ENCODE peak calls at places on chromosomes 4 and X, in eight cellular contexts. V is neural progenitor cell, K is fibroblast of the aortic adventitia, B is GM12865, C is germinal center, A is T-cell, I is fibroblast of villous mesenchyme, S is sciatic nerve. J is an unnamed sample.

GRCh38 chr4:110137819-110138218 is 60.6 kb downstream of the ELOVL6 start:
- DNase-seq in V (no peak), B (no peak), C (no peak), K (no peak), A (no peak), I (no peak), S (no peak), J (no peak)

GRCh38 chr4:6710282-6710681 is 617 bp upstream of the MRFAP1L1 start:
- DNase-seq in A (no peak), C (no peak), B (no peak), S (no peak), V (peak), K (no peak), I (no peak), J (no peak)

GRCh38 chr4:86356425-86356824 is 3.4 kb downstream of the MAPK10 start:
- DNase-seq in V (no peak), C (no peak), A (no peak), S (no peak), I (no peak), K (no peak), B (peak), J (no peak)

GRCh38 chr4:152372444-152372843 is 163.4 kb downstream of the FBXW7 start:
- DNase-seq in K (no peak), A (no peak), S (no peak), B (no peak), I (no peak), C (no peak), V (no peak), J (no peak)

GRCh38 chr4:5980436-5981155 is 37.6 kb downstream of the C4orf50 start:
- DNase-seq in A (no peak), S (no peak), I (no peak), V (no peak), C (no peak), B (no peak), K (no peak), J (peak)

GRCh38 chrX:13008189-13008533 is 33.3 kb downstream of the TMSB4X start:
- DNase-seq in B (peak), C (peak), S (no peak), A (no peak), I (peak), K (no peak), V (no peak), J (no peak)

GRCh38 chrX:139158256-139158655 is 372.3 kb upstream of the F9 start:
- DNase-seq in K (no peak), C (no peak), A (no peak), I (no peak), S (no peak), B (no peak), V (peak), J (no peak)

GRCh38 chrX:154123241-154124219 is 20.5 kb upstream of the OPN1LW start:
- DNase-seq in V (no peak), B (peak), A (peak), S (no peak), K (no peak), I (peak), C (no peak), J (no peak)

GRCh38 chr4:107183155-107183774 is 147.2 kb upstream of the DKK2 start:
- DNase-seq in A (no peak), S (no peak), K (peak), C (peak), I (peak), V (peak), B (peak), J (peak)

GRCh38 chr4:153759407-153760226 is at the start of gene RNF175:
- DNase-seq in C (no peak), S (no peak), I (no peak), K (no peak), V (peak), A (no peak), B (no peak), J (no peak)

GRCh38 chr4:65580551-65580950 is 89.7 kb downstream of the EPHA5 start:
- DNase-seq in A (no peak), K (peak), S (no peak), V (peak), B (no peak), I (no peak), C (no peak), J (peak)

GRCh38 chr4:101101072-101101471 is 246.3 kb downstream of the PPP3CA start:
- DNase-seq in K (no peak), V (no peak), B (no peak), A (no peak), I (no peak), S (no peak), C (no peak), J (no peak)

GRCh38 chrX:135328421-135329005 is 19.2 kb downstream of the ETDC start:
- DNase-seq in S (no peak), K (peak), I (no peak), C (no peak), A (no peak), B (no peak), V (no peak), J (peak)

GRCh38 chrX:96433409-96434122 is 251.1 kb upstream of the DIAPH2 start:
- DNase-seq in V (no peak), A (no peak), S (no peak), I (no peak), B (no peak), C (no peak), K (no peak), J (no peak)

GRCh38 chr4:176638992-176639391 is 153.7 kb downstream of the VEGFC start:
- DNase-seq in S (no peak), B (no peak), C (no peak), K (no peak), I (peak), V (no peak), A (no peak), J (peak)

GRCh38 chr4:2696423-2696822 is 59.7 kb downstream of the TNIP2 start:
- DNase-seq in B (peak), C (peak), A (no peak), K (no peak), V (no peak), S (no peak), I (no peak), J (no peak)

GRCh38 chr4:159238631-159239030 is 135.8 kb downstream of the RAPGEF2 start:
- DNase-seq in K (peak), B (no peak), S (no peak), C (no peak), A (no peak), V (no peak), I (no peak), J (peak)

GRCh38 chr4:103008875-103009729 is 10.4 kb downstream of the SLC9B1 start:
- DNase-seq in I (peak), K (peak), S (no peak), A (no peak), C (peak), V (peak), B (peak), J (peak)

GRCh38 chr4:17030543-17030942 is 132.1 kb upstream of the LDB2 start:
- DNase-seq in V (no peak), C (no peak), A (no peak), S (no peak), K (peak), I (peak), B (no peak), J (peak)